ENCODE peak calls at places on chromosomes 16 and 17, in five cellular contexts. One of them, this sample, is unnamed.

GRCh38 chr17:45438931-45439610 is 6.4 kb upstream of the ARHGAP27 start:
- DNase-seq in neuronal stem cell: no peak
- DNase-seq in H9: no peak
- DNase-seq in H1: no peak
- DNase-seq in trophoblast cell: no peak
- DNase-seq in this sample: no peak

GRCh38 chr17:17171991-17172939 is 33.9 kb downstream of the PLD6 start:
- DNase-seq in neuronal stem cell: no peak
- DNase-seq in H9: peak
- DNase-seq in H1: no peak
- DNase-seq in trophoblast cell: no peak
- DNase-seq in this sample: no peak

GRCh38 chr17:38777641-38778250 is 21.6 kb downstream of the PIP4K2B start:
- DNase-seq in neuronal stem cell: no peak
- DNase-seq in H9: no peak
- DNase-seq in H1: no peak
- DNase-seq in trophoblast cell: no peak
- DNase-seq in this sample: no peak

GRCh38 chr17:75386430-75386829 is 19.0 kb downstream of the GRB2 start:
- DNase-seq in neuronal stem cell: no peak
- DNase-seq in H9: no peak
- DNase-seq in H1: no peak
- DNase-seq in trophoblast cell: no peak
- DNase-seq in this sample: no peak

GRCh38 chr16:66894948-66895696 is 14.8 kb downstream of the PDP2 start:
- DNase-seq in neuronal stem cell: peak
- DNase-seq in H9: peak
- DNase-seq in H1: peak
- DNase-seq in trophoblast cell: peak
- DNase-seq in this sample: peak

GRCh38 chr17:44557653-44558285 is 485 bp downstream of the FZD2 start:
- DNase-seq in neuronal stem cell: no peak
- DNase-seq in H9: peak
- DNase-seq in H1: peak
- DNase-seq in trophoblast cell: peak
- DNase-seq in this sample: peak

GRCh38 chr16:30054959-30055553 is 10.5 kb upstream of the ALDOA start:
- DNase-seq in neuronal stem cell: no peak
- DNase-seq in H9: peak
- DNase-seq in H1: peak
- DNase-seq in trophoblast cell: peak
- DNase-seq in this sample: peak

GRCh38 chr17:43085489-43085888 is 39.7 kb downstream of the BRCA1 start:
- DNase-seq in neuronal stem cell: no peak
- DNase-seq in H9: no peak
- DNase-seq in H1: no peak
- DNase-seq in trophoblast cell: peak
- DNase-seq in this sample: peak

GRCh38 chr16:30113031-30113710 is at the start of gene GDPD3:
- DNase-seq in neuronal stem cell: no peak
- DNase-seq in H9: peak
- DNase-seq in H1: peak
- DNase-seq in trophoblast cell: peak
- DNase-seq in this sample: no peak

GRCh38 chr16:29022196-29022595 is 37.3 kb downstream of the LAT start:
- DNase-seq in neuronal stem cell: no peak
- DNase-seq in H9: no peak
- DNase-seq in H1: no peak
- DNase-seq in trophoblast cell: no peak
- DNase-seq in this sample: no peak

GRCh38 chr17:30234954-30235353 is 543 bp downstream of the SLC6A4 start:
- DNase-seq in neuronal stem cell: no peak
- DNase-seq in H9: peak
- DNase-seq in H1: no peak
- DNase-seq in trophoblast cell: peak
- DNase-seq in this sample: no peak

GRCh38 chr16:11056090-11056988 is 112.0 kb downstream of the CLEC16A start:
- DNase-seq in neuronal stem cell: no peak
- DNase-seq in H9: no peak
- DNase-seq in H1: no peak
- DNase-seq in trophoblast cell: no peak
- DNase-seq in this sample: no peak

GRCh38 chr16:86761117-86761971 is 183.0 kb downstream of the FOXL1 start:
- DNase-seq in neuronal stem cell: peak
- DNase-seq in H9: peak
- DNase-seq in H1: peak
- DNase-seq in trophoblast cell: peak
- DNase-seq in this sample: peak

GRCh38 chr17:51435171-51435552 is 174.8 kb downstream of the UTP18 start:
- DNase-seq in neuronal stem cell: no peak
- DNase-seq in H9: no peak
- DNase-seq in H1: no peak
- DNase-seq in trophoblast cell: no peak
- DNase-seq in this sample: no peak

GRCh38 chr17:57527437-57528083 is 217.5 kb downstream of the CCDC182 start:
- DNase-seq in neuronal stem cell: peak
- DNase-seq in H9: no peak
- DNase-seq in H1: no peak
- DNase-seq in trophoblast cell: no peak
- DNase-seq in this sample: no peak

GRCh38 chr17:14078027-14078426 is 8.7 kb downstream of the COX10 start:
- DNase-seq in neuronal stem cell: no peak
- DNase-seq in H9: no peak
- DNase-seq in H1: no peak
- DNase-seq in trophoblast cell: peak
- DNase-seq in this sample: peak

GRCh38 chr16:15621456-15621855 is 21.5 kb downstream of the MARF1 start:
- DNase-seq in neuronal stem cell: no peak
- DNase-seq in H9: no peak
- DNase-seq in H1: no peak
- DNase-seq in trophoblast cell: no peak
- DNase-seq in this sample: no peak

GRCh38 chr16:48133455-48134226 is 22.2 kb downstream of the ABCC12 start:
- DNase-seq in neuronal stem cell: no peak
- DNase-seq in H9: no peak
- DNase-seq in H1: no peak
- DNase-seq in trophoblast cell: no peak
- DNase-seq in this sample: no peak

GRCh38 chr16:19104591-19104990 is 9.2 kb upstream of the ITPRIPL2 start:
- DNase-seq in neuronal stem cell: peak
- DNase-seq in H9: no peak
- DNase-seq in H1: no peak
- DNase-seq in trophoblast cell: no peak
- DNase-seq in this sample: no peak

GRCh38 chr17:17186551-17187505 is 19.3 kb downstream of the PLD6 start:
- DNase-seq in neuronal stem cell: no peak
- DNase-seq in H9: no peak
- DNase-seq in H1: no peak
- DNase-seq in trophoblast cell: no peak
- DNase-seq in this sample: no peak

GRCh38 chr16:54062361-54063346 is 223.9 kb downstream of the IRX3 start:
- DNase-seq in neuronal stem cell: no peak
- DNase-seq in H9: peak
- DNase-seq in H1: peak
- DNase-seq in trophoblast cell: no peak
- DNase-seq in this sample: no peak

GRCh38 chr16:57318240-57318970 is 33.9 kb upstream of the PLLP start:
- DNase-seq in neuronal stem cell: peak
- DNase-seq in H9: peak
- DNase-seq in H1: no peak
- DNase-seq in trophoblast cell: peak
- DNase-seq in this sample: peak

GRCh38 chr16:57640612-57641011 is 12.2 kb downstream of the ADGRG1 start:
- DNase-seq in neuronal stem cell: no peak
- DNase-seq in H9: no peak
- DNase-seq in H1: no peak
- DNase-seq in trophoblast cell: no peak
- DNase-seq in this sample: no peak

GRCh38 chr17:50604470-50604869 is 30.2 kb upstream of the ABCC3 start:
- DNase-seq in neuronal stem cell: no peak
- DNase-seq in H9: peak
- DNase-seq in H1: no peak
- DNase-seq in trophoblast cell: no peak
- DNase-seq in this sample: peak

GRCh38 chr16:65524997-65525396 is 403.1 kb upstream of the CDH11 start:
- DNase-seq in neuronal stem cell: no peak
- DNase-seq in H9: no peak
- DNase-seq in H1: no peak
- DNase-seq in trophoblast cell: no peak
- DNase-seq in this sample: peak

GRCh38 chr16:54936086-54936978 is 5.7 kb downstream of the IRX5 start:
- DNase-seq in neuronal stem cell: peak
- DNase-seq in H9: peak
- DNase-seq in H1: peak
- DNase-seq in trophoblast cell: peak
- DNase-seq in this sample: peak

GRCh38 chr17:45705123-45706009 is 78.8 kb upstream of the CRHR1 start:
- DNase-seq in neuronal stem cell: no peak
- DNase-seq in H9: no peak
- DNase-seq in H1: no peak
- DNase-seq in trophoblast cell: peak
- DNase-seq in this sample: no peak

GRCh38 chr17:21165922-21166598 is 39.3 kb downstream of the DHRS7B start:
- DNase-seq in neuronal stem cell: no peak
- DNase-seq in H9: no peak
- DNase-seq in H1: no peak
- DNase-seq in trophoblast cell: no peak
- DNase-seq in this sample: no peak

GRCh38 chr17:32929288-32929574 is 1.3 kb downstream of the TMEM98 start:
- DNase-seq in neuronal stem cell: no peak
- DNase-seq in H9: no peak
- DNase-seq in H1: no peak
- DNase-seq in trophoblast cell: no peak
- DNase-seq in this sample: peak

GRCh38 chr17:32928527-32929287 is 754 bp downstream of the TMEM98 start:
- DNase-seq in neuronal stem cell: no peak
- DNase-seq in H9: no peak
- DNase-seq in H1: no peak
- DNase-seq in trophoblast cell: no peak
- DNase-seq in this sample: peak

GRCh38 chr17:32927724-32928526 is at the start of gene TMEM98:
- DNase-seq in neuronal stem cell: peak
- DNase-seq in H9: peak
- DNase-seq in H1: peak
- DNase-seq in trophoblast cell: no peak
- DNase-seq in this sample: peak

GRCh38 chr17:32926183-32926582 is 1.8 kb upstream of the TMEM98 start:
- DNase-seq in neuronal stem cell: no peak
- DNase-seq in H9: peak
- DNase-seq in H1: no peak
- DNase-seq in trophoblast cell: no peak
- DNase-seq in this sample: no peak

GRCh38 chr17:32927201-32927723 is 691 bp upstream of the TMEM98 start:
- DNase-seq in neuronal stem cell: no peak
- DNase-seq in H9: no peak
- DNase-seq in H1: no peak
- DNase-seq in trophoblast cell: no peak
- DNase-seq in this sample: peak
- H2BK120ac ChIP-seq in neuronal stem cell: peak
- H2BK120ac ChIP-seq in H9: no peak
- H2BK120ac ChIP-seq in H1: peak
- H2BK120ac ChIP-seq in trophoblast cell: no peak
- H2BK120ac ChIP-seq in this sample: peak

DNA sequence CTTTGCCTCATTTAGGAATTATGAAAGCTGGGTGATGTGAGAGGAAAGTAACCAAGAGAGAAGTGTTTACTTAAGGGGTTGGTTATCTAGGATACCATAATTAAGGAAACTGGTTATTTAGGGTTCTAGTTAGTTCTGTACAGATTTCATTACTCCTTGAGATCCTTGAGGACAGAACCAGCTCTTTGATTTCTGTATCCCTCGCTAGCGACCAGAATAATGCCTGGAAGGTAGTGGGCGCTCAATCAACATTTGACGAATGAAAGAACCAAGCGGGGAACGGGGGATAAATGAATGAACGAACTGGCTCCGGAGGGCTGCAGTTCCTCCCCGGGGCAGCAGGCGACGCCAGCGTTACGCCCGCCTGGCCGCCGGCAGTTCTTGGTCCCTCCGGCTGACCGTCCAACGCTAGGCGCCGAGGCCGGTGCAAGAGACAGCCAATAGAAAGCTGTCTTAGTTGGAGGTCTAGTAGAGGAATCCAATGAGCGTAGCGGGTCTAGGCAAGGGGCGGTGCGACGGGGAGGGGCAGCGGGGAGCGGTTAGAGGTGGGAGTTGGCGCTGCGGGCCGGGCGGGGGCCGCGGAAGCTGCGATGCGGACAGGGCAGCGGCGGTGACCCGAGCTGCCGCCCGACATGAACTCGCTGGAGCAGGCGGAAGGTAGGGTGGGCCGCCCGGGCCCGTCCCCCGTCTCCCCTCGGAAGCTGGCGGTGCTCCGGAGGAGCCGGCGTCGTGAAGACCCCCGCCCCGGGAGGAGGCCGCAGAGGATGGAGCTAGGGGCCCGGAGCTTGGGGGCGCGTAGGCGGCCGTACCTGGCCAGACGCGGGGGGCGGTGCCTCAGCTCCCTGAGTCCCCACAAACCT is at the start of gene CNEP1R1:
- DNase-seq in neuronal stem cell: peak
- DNase-seq in H9: peak
- DNase-seq in H1: peak
- DNase-seq in trophoblast cell: peak
- DNase-seq in this sample: peak
- H3K4ac ChIP-seq in neuronal stem cell: no peak
- H3K4ac ChIP-seq in H9: no peak
- H3K4ac ChIP-seq in H1: no peak
- H3K4ac ChIP-seq in trophoblast cell: peak
- H3K4ac ChIP-seq in this sample: peak

GRCh38 chr16:77066896-77067496 is 124.0 kb upstream of the MON1B start:
- DNase-seq in neuronal stem cell: no peak
- DNase-seq in H9: no peak
- DNase-seq in H1: no peak
- DNase-seq in trophoblast cell: no peak
- DNase-seq in this sample: no peak
- H2BK12ac ChIP-seq in neuronal stem cell: no peak
- H2BK12ac ChIP-seq in H9: no peak
- H2BK12ac ChIP-seq in H1: no peak
- H2BK12ac ChIP-seq in trophoblast cell: no peak
- H2BK12ac ChIP-seq in this sample: no peak

DNA sequence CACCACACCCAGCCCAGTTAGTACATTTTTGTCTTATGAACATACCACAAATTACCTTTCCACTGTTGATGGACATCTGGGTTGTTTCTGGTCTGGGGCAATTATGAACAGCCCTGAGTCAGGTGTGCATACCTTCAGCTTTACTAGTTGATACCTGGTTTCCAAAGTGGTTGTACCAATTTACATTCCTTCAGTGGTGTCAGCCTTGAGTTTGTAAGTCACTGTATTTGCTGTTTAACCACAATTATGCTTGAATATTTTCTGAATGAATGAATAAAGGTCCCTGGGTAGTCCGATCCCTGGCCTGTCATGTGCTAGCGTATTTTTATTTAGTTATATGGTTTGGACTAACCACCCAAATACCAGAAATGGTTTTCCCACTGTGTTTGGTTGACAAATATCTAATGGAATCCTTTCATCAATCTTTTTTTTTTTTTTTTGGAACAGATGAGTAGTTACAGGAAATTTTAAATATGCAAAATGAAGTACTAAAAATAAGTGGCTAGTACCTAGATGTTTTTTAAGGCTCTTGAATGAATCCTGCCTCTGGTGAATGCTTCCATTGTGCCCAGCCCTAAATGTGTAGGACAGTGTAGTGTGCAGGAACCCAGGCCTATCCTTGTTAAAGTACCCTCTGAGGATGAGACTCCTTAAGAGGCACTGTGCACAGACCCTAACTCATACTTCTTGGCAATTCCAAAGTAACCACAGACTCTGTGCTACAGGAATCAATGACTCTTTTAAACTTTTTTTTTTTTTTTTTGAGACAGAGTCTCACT is 3.7 kb downstream of the DUSP14 start:
- DNase-seq in neuronal stem cell: no peak
- DNase-seq in H9: no peak
- DNase-seq in H1: no peak
- DNase-seq in trophoblast cell: peak
- DNase-seq in this sample: peak
- H2BK120ac ChIP-seq in neuronal stem cell: no peak
- H2BK120ac ChIP-seq in H9: no peak
- H2BK120ac ChIP-seq in H1: no peak
- H2BK120ac ChIP-seq in trophoblast cell: no peak
- H2BK120ac ChIP-seq in this sample: no peak